ENCODE peak calls at places on chromosomes 3 and 15, in nine cellular contexts. T is AG09309, P is progenitor cell of endocrine pancreas, H is ovary, F is OCI-LY7, E is B cell, Q is right atrium auricular region, G is epithelial cell of proximal tubule, O is fibroblast of mammary gland. S is an unnamed sample.

GRCh38 chr3:59510576-59510975 is 460.8 kb upstream of the CFAP20DC start:
- DNase-seq in T (no peak), P (no peak), H (no peak), F (no peak), E (no peak), Q (no peak), G (no peak), O (peak; percentile 35), S (no peak)

GRCh38 chr15:36359286-36359685 is 220.1 kb upstream of the CDIN1 start:
- DNase-seq in T (no peak), P (no peak), H (no peak), F (no peak), E (no peak), Q (no peak), G (no peak), O (no peak), S (no peak)

GRCh38 chr3:20154928-20155327 is 31.1 kb downstream of the SGO1 start:
- DNase-seq in T (no peak), P (no peak), H (no peak), F (no peak), E (no peak), Q (no peak), G (no peak), O (no peak), S (no peak)

GRCh38 chr15:49876401-49877038 is 242.5 kb downstream of the ATP8B4 start:
- DNase-seq in T (no peak), P (no peak), H (no peak), F (no peak), E (no peak), Q (no peak), G (no peak), O (no peak), S (no peak)

GRCh38 chr3:48064292-48064829 is 48.1 kb upstream of the MAP4 start:
- DNase-seq in T (no peak), P (no peak), H (no peak), F (no peak), E (no peak), Q (no peak), G (peak; percentile 64), O (peak; percentile 56), S (no peak)

GRCh38 chr3:100988080-100988479 is 5.1 kb downstream of the ABI3BP start:
- DNase-seq in T (no peak), P (no peak), H (no peak), F (no peak), E (no peak), Q (no peak), G (no peak), O (no peak), S (no peak)

GRCh38 chr3:24242012-24242698 is 252.5 kb downstream of the THRB start:
- DNase-seq in T (peak; percentile 58), P (no peak), H (no peak), F (no peak), E (no peak), Q (no peak), G (no peak), O (peak; percentile 82), S (no peak)

GRCh38 chr3:184761120-184761841 is 49.4 kb upstream of the MAGEF1 start:
- DNase-seq in T (no peak), P (no peak), H (peak; percentile 65), F (no peak), E (no peak), Q (no peak), G (no peak), O (peak; percentile 85), S (no peak)

GRCh38 chr3:61813656-61814055 is 252.3 kb downstream of the PTPRG start:
- DNase-seq in T (no peak), P (no peak), H (no peak), F (no peak), E (no peak), Q (no peak), G (no peak), O (peak; percentile 60), S (no peak)

GRCh38 chr15:87619161-87619960 is 637.2 kb downstream of the NTRK3 start:
- DNase-seq in T (peak; percentile 80), P (no peak), H (no peak), F (no peak), E (no peak), Q (no peak), G (no peak), O (peak; percentile 28), S (no peak)

GRCh38 chr15:26842391-26842790 is 24.5 kb upstream of the GABRA5 start:
- DNase-seq in T (no peak), P (no peak), H (no peak), F (no peak), E (no peak), Q (no peak), G (no peak), O (no peak), S (no peak)

GRCh38 chr15:44729394-44729913 is 6.9 kb upstream of the TRIM69 start:
- DNase-seq in T (no peak), P (no peak), H (no peak), F (peak; percentile 72), E (no peak), Q (no peak), G (no peak), O (peak; percentile 40), S (no peak)

GRCh38 chr3:14791343-14791945 is 27.3 kb upstream of the FGD5 start:
- DNase-seq in T (no peak), P (peak; percentile 55), H (peak; percentile 64), F (peak; percentile 60), E (no peak), Q (peak; percentile 74), G (no peak), O (peak; percentile 38), S (no peak)

GRCh38 chr3:109023656-109024254 is 70.1 kb upstream of the GUCA1C start:
- DNase-seq in T (peak; percentile 25), P (no peak), H (peak; percentile 23), F (peak; percentile 47), E (peak; percentile 12), Q (no peak), G (no peak), O (peak; percentile 44), S (no peak)

GRCh38 chr3:109018828-109019227 is 65.1 kb upstream of the GUCA1C start:
- DNase-seq in T (no peak), P (no peak), H (no peak), F (peak; percentile 0), E (no peak), Q (no peak), G (no peak), O (no peak), S (no peak)
- TF ChIP-seq CTCF in T (peak; percentile 43), P (no peak), H (no peak), F (peak; percentile 52), E (no peak), Q (no peak), G (peak; percentile 16), O (no peak), S (no peak)

GRCh38 chr3:39166134-39166710 is 12.8 kb upstream of the CSRNP1 start:
- DNase-seq in T (peak; percentile 93), P (no peak), H (no peak), F (no peak), E (no peak), Q (no peak), G (no peak), O (peak; percentile 93), S (no peak)
- TF ChIP-seq CTCF in T (no peak), P (no peak), H (no peak), F (peak; percentile 25), E (no peak), Q (no peak), G (no peak), O (peak; percentile 2), S (no peak)

DNA sequence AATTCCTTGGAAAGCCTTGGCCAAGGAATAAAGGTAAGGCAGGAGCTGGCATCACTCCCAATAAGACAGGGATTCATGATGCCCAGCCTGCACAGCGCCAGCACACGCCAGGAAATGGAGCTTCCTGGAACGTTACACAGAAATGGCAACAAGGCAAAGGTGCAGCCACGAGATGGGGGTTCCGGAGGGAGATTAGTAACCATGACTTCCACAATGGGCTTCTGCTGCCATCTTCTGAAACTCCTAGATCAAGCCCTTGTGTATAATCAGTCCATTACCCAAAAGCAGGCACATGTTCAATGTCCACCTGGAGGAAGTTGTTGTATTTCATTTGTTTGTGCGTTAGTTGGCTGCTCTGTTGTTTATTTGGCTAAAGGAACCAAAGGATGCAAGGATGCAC is 131.2 kb upstream of the TRIM42 start:
- DNase-seq in T (no peak), P (no peak), H (no peak), F (no peak), E (no peak), Q (no peak), G (no peak), O (no peak), S (no peak)
- TF ChIP-seq CTCF in T (no peak), P (no peak), H (no peak), F (no peak), E (no peak), Q (no peak), G (no peak), O (no peak), S (no peak)

GRCh38 chr15:40104296-40104864 is 4.3 kb downstream of the BMF start:
- DNase-seq in T (no peak), P (no peak), H (no peak), F (no peak), E (no peak), Q (no peak), G (no peak), O (no peak), S (no peak)

GRCh38 chr15:40104865-40105516 is 3.7 kb downstream of the BMF start:
- DNase-seq in T (peak; percentile 59), P (peak; percentile 84), H (peak; percentile 94), F (peak; percentile 83), E (peak; percentile 86), Q (peak; percentile 92), G (no peak), O (peak; percentile 78), S (peak; percentile 97)

GRCh38 chr15:40105517-40106202 is 3.0 kb downstream of the BMF start:
- DNase-seq in T (no peak), P (no peak), H (no peak), F (no peak), E (peak; percentile 76), Q (no peak), G (no peak), O (no peak), S (no peak)

GRCh38 chr15:40108061-40108854 is 421 bp downstream of the BMF start:
- DNase-seq in T (no peak), P (no peak), H (peak; percentile 84), F (no peak), E (peak; percentile 56), Q (peak; percentile 82), G (no peak), O (peak; percentile 58), S (no peak)

DNA sequence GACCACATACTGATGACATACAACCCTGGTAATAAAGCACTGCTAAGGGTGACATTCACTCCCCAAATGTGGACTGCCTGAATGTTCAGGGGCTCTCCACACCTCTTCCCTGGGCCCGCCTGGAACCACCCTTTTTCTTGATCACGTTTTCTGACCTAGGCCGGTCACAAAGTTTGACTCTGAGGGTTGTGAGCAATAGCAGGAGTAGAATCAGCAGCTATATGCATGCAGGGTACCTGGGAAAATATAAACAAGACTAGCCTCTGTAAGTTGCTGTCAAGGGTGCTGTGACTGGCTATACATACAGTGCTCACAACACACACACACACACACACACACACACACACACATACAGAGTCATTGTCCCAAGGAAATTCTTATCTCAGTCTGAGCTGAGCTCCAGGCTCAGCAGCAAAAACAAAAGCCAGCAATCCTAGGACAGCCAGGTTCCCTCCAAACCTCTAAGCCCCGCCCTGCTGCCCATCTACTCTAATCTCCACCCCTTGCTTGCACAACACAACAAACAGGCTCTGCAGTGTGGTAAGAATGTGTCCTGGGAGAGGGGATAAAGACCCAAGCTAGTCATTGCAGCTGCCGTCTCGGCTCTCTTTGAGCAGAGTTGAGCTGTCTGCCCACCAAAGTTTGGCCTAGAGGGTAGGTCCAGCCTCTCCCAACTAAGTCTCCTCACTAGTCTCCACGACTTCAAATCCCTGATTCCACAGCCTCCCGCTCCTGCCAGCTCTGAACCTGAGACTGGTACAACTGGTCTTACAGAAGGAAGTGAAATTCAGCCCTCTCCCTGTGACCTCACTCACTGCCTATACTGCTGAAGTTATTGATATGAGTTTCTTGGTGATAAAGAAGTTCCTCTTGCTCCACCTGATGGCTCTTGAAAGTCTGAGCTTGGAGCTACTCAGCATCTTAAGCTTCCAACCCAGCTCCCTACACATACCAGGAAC is 2.2 kb downstream of the BMF start:
- DNase-seq in T (no peak), P (peak; percentile 49), H (peak; percentile 62), F (peak; percentile 67), E (peak; percentile 77), Q (peak; percentile 90), G (no peak), O (peak; percentile 53), S (no peak)
- TF ChIP-seq CTCF in T (no peak), P (no peak), H (no peak), F (peak; percentile 63), E (peak; percentile 35), Q (no peak), G (no peak), O (no peak), S (no peak)

S was measured in osteocyte.